ENCODE peak calls at places on chromosome 20, in four cellular contexts. U is HCT116, J is H1, Z is HepG2. X is an unnamed sample.

GRCh38 chr20:17969276-17969883 is 562 bp downstream of the MGME1 start:
- DNase-seq in U (no peak), J (no peak), Z (peak), X (peak)

GRCh38 chr20:32510601-32511357 is 74.4 kb downstream of the NOL4L start:
- DNase-seq in U (no peak), J (no peak), Z (peak), X (peak)

GRCh38 chr20:58327211-58327610 is 17.7 kb downstream of the RAB22A start:
- DNase-seq in U (no peak), J (no peak), Z (peak), X (peak)

GRCh38 chr20:2164421-2164820 is 62.8 kb downstream of the STK35 start:
- DNase-seq in U (no peak), J (no peak), Z (no peak), X (no peak)

GRCh38 chr20:51463998-51464397 is 78.5 kb downstream of the NFATC2 start:
- DNase-seq in U (no peak), J (no peak), Z (no peak), X (no peak)

GRCh38 chr20:43751167-43752050 is 24.6 kb upstream of the GTSF1L start:
- DNase-seq in U (no peak), J (no peak), Z (no peak), X (no peak)

GRCh38 chr20:17109307-17109706 is 117.5 kb upstream of the PCSK2 start:
- DNase-seq in U (no peak), J (no peak), Z (no peak), X (no peak)

GRCh38 chr20:9021699-9022098 is 47.2 kb upstream of the PLCB4 start:
- DNase-seq in U (no peak), J (no peak), Z (no peak), X (no peak)

GRCh38 chr20:40683894-40684268 is 5.2 kb downstream of the MAFB start:
- DNase-seq in U (no peak), J (no peak), Z (no peak), X (no peak)

GRCh38 chr20:17169575-17170136 is 57.2 kb upstream of the PCSK2 start:
- DNase-seq in U (no peak), J (no peak), Z (peak), X (no peak)

GRCh38 chr20:40634891-40635290 is 54.1 kb downstream of the MAFB start:
- DNase-seq in U (no peak), J (peak), Z (no peak), X (no peak)

GRCh38 chr20:6501061-6501460 is 266.4 kb upstream of the BMP2 start:
- DNase-seq in U (no peak), J (no peak), Z (peak), X (no peak)

GRCh38 chr20:49982072-49982345 is 771 bp upstream of the SNAI1 start:
- DNase-seq in U (no peak), J (no peak), Z (no peak), X (no peak)

GRCh38 chr20:5221078-5221430 is 94.2 kb downstream of the CDS2 start:
- DNase-seq in U (no peak), J (no peak), Z (no peak), X (no peak)

GRCh38 chr20:12762725-12763124 is 246.0 kb upstream of the SPTLC3 start:
- DNase-seq in U (no peak), J (no peak), Z (no peak), X (no peak)

GRCh38 chr20:35954907-35955251 is 577 bp upstream of the SCAND1 start:
- DNase-seq in U (no peak), J (no peak), Z (peak), X (no peak)

GRCh38 chr20:24443436-24443835 is 26.0 kb upstream of the SYNDIG1 start:
- DNase-seq in U (no peak), J (no peak), Z (no peak), X (no peak)

GRCh38 chr20:36823126-36823525 is 49.6 kb upstream of the DSN1 start:
- DNase-seq in U (no peak), J (no peak), Z (no peak), X (no peak)

GRCh38 chr20:17542993-17543412 is 11.8 kb upstream of the BFSP1 start:
- DNase-seq in U (no peak), J (no peak), Z (no peak), X (no peak)

GRCh38 chr20:38674178-38675133 is 49.8 kb upstream of the SLC32A1 start:
- DNase-seq in U (no peak), J (peak), Z (no peak), X (peak)
- TF ChIP-seq FOSL1 in U (no peak), J (no peak), Z (no peak), X (peak)

GRCh38 chr20:23115823-23116222 is 29.7 kb upstream of the CD93 start:
- DNase-seq in U (no peak), J (no peak), Z (no peak), X (no peak)

GRCh38 chr20:23117738-23118137 is 31.6 kb upstream of the CD93 start:
- DNase-seq in U (no peak), J (no peak), Z (no peak), X (no peak)

GRCh38 chr20:23114448-23114847 is 28.3 kb upstream of the CD93 start:
- DNase-seq in U (no peak), J (no peak), Z (no peak), X (no peak)

GRCh38 chr20:23118144-23118543 is 32.0 kb upstream of the CD93 start:
- DNase-seq in U (no peak), J (no peak), Z (no peak), X (no peak)

DNA sequence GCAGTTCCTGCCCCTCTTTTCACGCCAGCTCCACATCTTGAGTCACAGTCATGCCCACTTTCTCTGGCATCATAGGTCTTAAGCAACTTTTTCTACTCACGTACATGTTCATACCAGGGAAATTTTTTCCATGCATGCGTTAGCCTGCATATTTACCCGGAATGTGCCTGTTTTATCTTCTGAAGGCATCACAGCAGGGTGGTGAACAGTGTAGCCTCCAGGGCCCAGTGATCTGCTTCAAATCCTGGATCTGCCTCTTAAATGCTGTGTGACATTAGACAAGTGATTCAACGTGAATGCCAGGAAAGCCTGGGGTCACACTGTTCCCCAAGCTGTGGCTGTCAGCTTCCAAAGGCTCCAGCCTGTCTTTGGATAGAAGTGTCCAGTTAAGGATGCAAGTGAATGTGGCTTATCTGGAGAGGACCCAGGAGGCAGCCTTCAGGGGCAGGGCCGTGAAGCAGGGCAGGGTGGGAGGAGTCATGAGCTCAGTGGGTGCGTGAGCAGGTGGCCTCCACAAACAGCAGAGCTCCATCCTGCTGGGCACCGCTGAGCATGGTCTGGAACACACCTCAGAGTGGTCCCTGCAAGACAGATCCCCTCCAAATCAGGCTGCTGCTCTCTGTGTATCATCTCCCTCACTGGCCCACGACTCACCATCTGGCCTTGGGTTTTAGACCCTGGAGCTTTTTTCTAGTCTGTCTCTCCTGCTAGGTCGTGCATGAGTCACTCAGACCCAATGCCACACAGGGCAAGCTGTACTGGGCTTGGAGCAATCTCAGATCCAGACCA is 30.4 kb upstream of the CD93 start:
- DNase-seq in U (no peak), J (no peak), Z (peak), X (no peak)
- TF ChIP-seq FOSL1 in U (no peak), J (no peak), Z (no peak), X (no peak)

GRCh38 chr20:56245761-56246160 is 2.8 kb upstream of the MC3R start:
- DNase-seq in U (no peak), J (no peak), Z (no peak), X (no peak)

GRCh38 chr20:56247954-56248782 is at the start of gene MC3R:
- DNase-seq in U (peak), J (peak), Z (peak), X (peak)

GRCh38 chr20:56244259-56244658 is 4.3 kb upstream of the MC3R start:
- DNase-seq in U (no peak), J (no peak), Z (no peak), X (no peak)

GRCh38 chr20:56249244-56249955 is 868 bp downstream of the MC3R start:
- DNase-seq in U (peak), J (peak), Z (peak), X (peak)
- TF ChIP-seq FOSL1 in U (no peak), J (no peak), Z (no peak), X (no peak)

DNA sequence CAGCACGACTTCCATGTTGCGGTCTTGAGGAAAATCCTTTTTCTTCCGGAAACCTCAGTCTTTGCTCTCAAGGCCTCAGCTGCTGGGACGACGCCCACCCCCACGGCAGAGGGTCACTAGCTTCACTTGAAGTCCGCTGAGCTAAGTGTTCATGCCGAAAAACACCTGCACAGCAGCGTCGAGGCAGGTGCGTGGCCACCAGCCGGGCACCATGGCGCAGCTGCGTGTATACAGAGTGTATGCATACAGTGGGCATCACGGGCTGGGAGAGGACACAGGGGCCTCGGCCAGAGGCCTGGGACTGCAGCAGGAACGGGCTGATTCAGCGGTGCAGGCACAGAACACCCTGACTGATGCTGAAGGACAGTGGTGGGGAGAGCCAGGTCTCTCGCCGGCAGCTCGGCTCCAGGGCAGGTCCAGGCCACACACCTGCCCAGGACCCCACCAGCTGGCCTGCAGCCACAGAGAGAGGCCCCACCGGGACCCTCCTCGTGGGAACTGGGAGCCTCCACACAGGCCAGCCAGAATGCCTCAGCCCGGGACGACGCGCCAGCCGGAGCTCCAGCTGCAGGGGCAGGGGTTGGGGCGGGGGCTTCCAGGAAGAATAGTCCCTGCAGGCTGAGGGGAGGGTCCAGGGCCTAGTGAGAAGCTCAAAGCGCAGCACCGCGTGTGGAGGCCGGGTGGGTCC is 20.0 kb downstream of the KCNQ2 start:
- DNase-seq in U (no peak), J (no peak), Z (no peak), X (no peak)
- TF ChIP-seq FOSL1 in U (no peak), J (no peak), Z (no peak), X (no peak)

DNA sequence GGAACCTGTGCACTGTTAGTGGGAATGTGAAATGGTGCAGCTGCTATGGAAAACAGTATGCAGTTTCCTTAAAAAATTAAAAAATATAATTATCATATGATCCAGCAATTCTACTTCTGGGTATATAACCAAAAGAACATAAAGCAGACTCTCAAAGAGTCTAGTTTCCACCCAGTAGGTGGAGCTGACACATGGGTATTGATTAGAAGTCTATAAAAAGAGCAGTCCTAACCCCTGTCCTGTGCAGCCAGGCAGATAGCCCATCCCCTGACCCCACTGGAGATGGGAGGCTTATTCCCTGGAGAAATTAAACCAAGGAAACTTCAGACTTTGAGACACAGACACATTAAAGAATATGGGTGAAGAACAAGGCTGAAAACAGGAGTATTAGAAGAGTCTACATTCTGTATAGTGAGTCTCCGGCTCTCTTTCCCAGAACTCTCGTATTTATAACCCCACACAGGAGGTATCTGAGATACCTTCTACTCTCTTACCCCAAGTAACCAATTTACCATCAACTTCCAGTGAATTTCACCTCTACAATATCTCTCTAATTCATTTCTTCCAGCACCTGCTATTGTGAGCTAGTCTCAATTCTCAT is 92.3 kb downstream of the SEL1L2 start:
- DNase-seq in U (peak), J (no peak), Z (peak), X (peak)
- TF ChIP-seq FOSL1 in U (no peak), J (no peak), Z (no peak), X (no peak)

GRCh38 chr20:3930265-3931206 is 41.3 kb downstream of the PANK2 start:
- DNase-seq in U (no peak), J (no peak), Z (no peak), X (peak)
- TF ChIP-seq FOSL1 in U (no peak), J (no peak), Z (no peak), X (no peak)

GRCh38 chr20:20555838-20556237 is 156.6 kb downstream of the RALGAPA2 start:
- DNase-seq in U (no peak), J (no peak), Z (no peak), X (no peak)
- TF ChIP-seq FOSL1 in U (no peak), J (no peak), Z (no peak), X (no peak)

X was measured in K562.